ENCODE peak calls at places on chromosomes 13 and 19, in ten cellular contexts. One of them, this sample, is unnamed.

GRCh38 chr19:52138614-52139290 is 986 bp downstream of the ZNF616 start:
- DNase-seq in PC-9: peak
- DNase-seq in neural progenitor cell: peak
- DNase-seq in DND-41: peak
- DNase-seq in A549: no peak
- DNase-seq in heart left ventricle: peak
- DNase-seq in cardiac muscle cell: peak
- DNase-seq in PC-3: peak
- DNase-seq in testis: peak
- DNase-seq in WERI-Rb-1: peak
- DNase-seq in this sample: no peak

GRCh38 chr19:53328967-53329366 is 4.6 kb upstream of the ZNF845 start:
- DNase-seq in A549: no peak
- DNase-seq in PC-3: no peak
- DNase-seq in PC-9: no peak
- DNase-seq in testis: peak
- DNase-seq in heart left ventricle: peak
- DNase-seq in cardiac muscle cell: no peak
- DNase-seq in DND-41: no peak
- DNase-seq in WERI-Rb-1: no peak
- DNase-seq in neural progenitor cell: no peak
- DNase-seq in this sample: no peak

GRCh38 chr19:48913114-48913513 is 13.0 kb downstream of the NUCB1 start:
- DNase-seq in cardiac muscle cell: no peak
- DNase-seq in A549: no peak
- DNase-seq in heart left ventricle: no peak
- DNase-seq in DND-41: peak
- DNase-seq in WERI-Rb-1: no peak
- DNase-seq in testis: no peak
- DNase-seq in neural progenitor cell: peak
- DNase-seq in PC-3: peak
- DNase-seq in PC-9: no peak
- DNase-seq in this sample: no peak

GRCh38 chr19:16032509-16033135 is 43.7 kb upstream of the TPM4 start:
- DNase-seq in DND-41: no peak
- DNase-seq in A549: no peak
- DNase-seq in heart left ventricle: no peak
- DNase-seq in PC-9: no peak
- DNase-seq in WERI-Rb-1: no peak
- DNase-seq in neural progenitor cell: no peak
- DNase-seq in PC-3: no peak
- DNase-seq in cardiac muscle cell: no peak
- DNase-seq in testis: peak
- DNase-seq in this sample: no peak

GRCh38 chr13:95641291-95641811 is 3.2 kb downstream of the DZIP1 start:
- DNase-seq in WERI-Rb-1: no peak
- DNase-seq in neural progenitor cell: peak
- DNase-seq in PC-3: no peak
- DNase-seq in testis: peak
- DNase-seq in A549: no peak
- DNase-seq in PC-9: no peak
- DNase-seq in heart left ventricle: no peak
- DNase-seq in DND-41: no peak
- DNase-seq in cardiac muscle cell: no peak
- DNase-seq in this sample: peak

GRCh38 chr19:50921391-50922315 is 10.5 kb upstream of the KLK4 start:
- DNase-seq in testis: peak
- DNase-seq in PC-9: no peak
- DNase-seq in WERI-Rb-1: no peak
- DNase-seq in neural progenitor cell: peak
- DNase-seq in PC-3: peak
- DNase-seq in cardiac muscle cell: no peak
- DNase-seq in A549: no peak
- DNase-seq in DND-41: no peak
- DNase-seq in heart left ventricle: no peak
- DNase-seq in this sample: no peak

GRCh38 chr19:34236035-34236793 is 18.1 kb upstream of the GARRE1 start:
- DNase-seq in heart left ventricle: no peak
- DNase-seq in cardiac muscle cell: no peak
- DNase-seq in WERI-Rb-1: no peak
- DNase-seq in DND-41: no peak
- DNase-seq in testis: peak
- DNase-seq in A549: no peak
- DNase-seq in neural progenitor cell: no peak
- DNase-seq in PC-9: no peak
- DNase-seq in PC-3: no peak
- DNase-seq in this sample: no peak

GRCh38 chr13:29474991-29475390 is 120.5 kb downstream of the SLC7A1 start:
- DNase-seq in cardiac muscle cell: no peak
- DNase-seq in PC-9: no peak
- DNase-seq in testis: no peak
- DNase-seq in DND-41: no peak
- DNase-seq in PC-3: no peak
- DNase-seq in neural progenitor cell: no peak
- DNase-seq in WERI-Rb-1: no peak
- DNase-seq in A549: no peak
- DNase-seq in heart left ventricle: no peak
- DNase-seq in this sample: no peak

GRCh38 chr13:105363747-105364177 is 1171.7 kb downstream of the EFNB2 start:
- DNase-seq in cardiac muscle cell: no peak
- DNase-seq in WERI-Rb-1: no peak
- DNase-seq in PC-3: no peak
- DNase-seq in DND-41: peak
- DNase-seq in testis: no peak
- DNase-seq in PC-9: no peak
- DNase-seq in heart left ventricle: no peak
- DNase-seq in A549: no peak
- DNase-seq in neural progenitor cell: peak
- DNase-seq in this sample: no peak

GRCh38 chr19:45528149-45528743 is 21.0 kb downstream of the VASP start:
- DNase-seq in neural progenitor cell: peak
- DNase-seq in A549: no peak
- DNase-seq in testis: no peak
- DNase-seq in DND-41: no peak
- DNase-seq in WERI-Rb-1: peak
- DNase-seq in cardiac muscle cell: no peak
- DNase-seq in heart left ventricle: no peak
- DNase-seq in PC-9: peak
- DNase-seq in PC-3: peak
- DNase-seq in this sample: no peak
- H3K27ac ChIP-seq in neural progenitor cell: no peak
- H3K27ac ChIP-seq in A549: no peak
- H3K27ac ChIP-seq in testis: no peak
- H3K27ac ChIP-seq in DND-41: no peak
- H3K27ac ChIP-seq in WERI-Rb-1: no peak
- H3K27ac ChIP-seq in cardiac muscle cell: no peak
- H3K27ac ChIP-seq in heart left ventricle: no peak
- H3K27ac ChIP-seq in PC-9: peak
- H3K27ac ChIP-seq in PC-3: peak
- H3K27ac ChIP-seq in this sample: peak

DNA sequence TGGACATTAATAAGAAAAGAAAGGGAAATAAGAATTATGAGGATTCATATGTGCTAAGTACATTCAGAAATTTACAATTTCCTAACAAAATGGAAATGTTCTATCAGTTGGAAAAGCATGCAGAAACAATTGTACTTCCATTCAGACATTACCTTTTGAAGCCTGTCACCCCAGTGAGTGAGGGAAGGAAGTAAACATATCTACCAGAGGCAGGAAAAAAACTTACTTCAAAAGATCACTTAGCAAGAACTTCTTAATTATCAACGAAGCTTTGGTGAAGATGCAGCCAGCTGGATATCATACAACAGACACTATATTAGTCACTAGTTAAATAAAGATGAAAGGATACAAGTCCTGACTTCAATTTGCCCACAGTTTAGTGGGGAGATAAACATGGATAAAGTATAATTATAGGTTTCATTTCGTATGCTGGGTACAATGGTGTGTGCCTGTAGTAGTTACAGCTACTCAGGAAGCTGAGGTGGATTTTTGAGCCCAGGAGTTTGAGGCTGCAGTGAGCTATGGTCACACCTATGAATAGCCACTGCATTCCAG is 148.8 kb downstream of the TNFRSF19 start:
- DNase-seq in DND-41: no peak
- DNase-seq in PC-3: peak
- DNase-seq in heart left ventricle: no peak
- DNase-seq in PC-9: no peak
- DNase-seq in WERI-Rb-1: no peak
- DNase-seq in neural progenitor cell: no peak
- DNase-seq in A549: no peak
- DNase-seq in testis: no peak
- DNase-seq in cardiac muscle cell: no peak
- DNase-seq in this sample: no peak
- H3K27ac ChIP-seq in DND-41: no peak
- H3K27ac ChIP-seq in PC-3: peak
- H3K27ac ChIP-seq in heart left ventricle: no peak
- H3K27ac ChIP-seq in PC-9: no peak
- H3K27ac ChIP-seq in WERI-Rb-1: no peak
- H3K27ac ChIP-seq in neural progenitor cell: no peak
- H3K27ac ChIP-seq in A549: peak
- H3K27ac ChIP-seq in testis: no peak
- H3K27ac ChIP-seq in cardiac muscle cell: no peak
- H3K27ac ChIP-seq in this sample: no peak

GRCh38 chr13:97341135-97341534 is 92.8 kb upstream of the RAP2A start:
- DNase-seq in neural progenitor cell: no peak
- DNase-seq in heart left ventricle: no peak
- DNase-seq in testis: no peak
- DNase-seq in DND-41: no peak
- DNase-seq in cardiac muscle cell: no peak
- DNase-seq in A549: no peak
- DNase-seq in PC-3: peak
- DNase-seq in PC-9: no peak
- DNase-seq in WERI-Rb-1: no peak
- DNase-seq in this sample: no peak
- H3K27ac ChIP-seq in neural progenitor cell: no peak
- H3K27ac ChIP-seq in heart left ventricle: no peak
- H3K27ac ChIP-seq in testis: no peak
- H3K27ac ChIP-seq in DND-41: no peak
- H3K27ac ChIP-seq in cardiac muscle cell: peak
- H3K27ac ChIP-seq in A549: peak
- H3K27ac ChIP-seq in PC-3: peak
- H3K27ac ChIP-seq in PC-9: peak
- H3K27ac ChIP-seq in WERI-Rb-1: no peak
- H3K27ac ChIP-seq in this sample: peak

GRCh38 chr13:113905018-113905417 is 41.1 kb upstream of the GAS6 start:
- DNase-seq in PC-3: no peak
- DNase-seq in heart left ventricle: no peak
- DNase-seq in cardiac muscle cell: no peak
- DNase-seq in testis: no peak
- DNase-seq in PC-9: no peak
- DNase-seq in neural progenitor cell: no peak
- DNase-seq in WERI-Rb-1: no peak
- DNase-seq in A549: no peak
- DNase-seq in DND-41: no peak
- DNase-seq in this sample: no peak
- H3K27ac ChIP-seq in PC-3: no peak
- H3K27ac ChIP-seq in heart left ventricle: no peak
- H3K27ac ChIP-seq in cardiac muscle cell: no peak
- H3K27ac ChIP-seq in testis: no peak
- H3K27ac ChIP-seq in PC-9: no peak
- H3K27ac ChIP-seq in neural progenitor cell: no peak
- H3K27ac ChIP-seq in WERI-Rb-1: no peak
- H3K27ac ChIP-seq in A549: no peak
- H3K27ac ChIP-seq in DND-41: no peak
- H3K27ac ChIP-seq in this sample: no peak

GRCh38 chr13:74251778-74252519 is 117.7 kb upstream of the KLF12 start:
- DNase-seq in DND-41: no peak
- DNase-seq in neural progenitor cell: no peak
- DNase-seq in heart left ventricle: no peak
- DNase-seq in PC-3: peak
- DNase-seq in testis: no peak
- DNase-seq in PC-9: no peak
- DNase-seq in cardiac muscle cell: no peak
- DNase-seq in A549: no peak
- DNase-seq in WERI-Rb-1: no peak
- DNase-seq in this sample: no peak

GRCh38 chr13:74250738-74251190 is 116.6 kb upstream of the KLF12 start:
- DNase-seq in PC-3: peak
- DNase-seq in DND-41: no peak
- DNase-seq in neural progenitor cell: no peak
- DNase-seq in WERI-Rb-1: no peak
- DNase-seq in testis: no peak
- DNase-seq in A549: no peak
- DNase-seq in heart left ventricle: no peak
- DNase-seq in PC-9: no peak
- DNase-seq in cardiac muscle cell: no peak
- DNase-seq in this sample: no peak

GRCh38 chr13:74243637-74244526 is 109.7 kb upstream of the KLF12 start:
- DNase-seq in testis: no peak
- DNase-seq in heart left ventricle: no peak
- DNase-seq in PC-3: peak
- DNase-seq in WERI-Rb-1: no peak
- DNase-seq in neural progenitor cell: no peak
- DNase-seq in cardiac muscle cell: no peak
- DNase-seq in PC-9: no peak
- DNase-seq in A549: no peak
- DNase-seq in DND-41: no peak
- DNase-seq in this sample: no peak

GRCh38 chr13:74248477-74248876 is 114.3 kb upstream of the KLF12 start:
- DNase-seq in cardiac muscle cell: no peak
- DNase-seq in heart left ventricle: no peak
- DNase-seq in testis: no peak
- DNase-seq in WERI-Rb-1: no peak
- DNase-seq in DND-41: no peak
- DNase-seq in neural progenitor cell: no peak
- DNase-seq in PC-9: no peak
- DNase-seq in A549: no peak
- DNase-seq in PC-3: no peak
- DNase-seq in this sample: no peak

DNA sequence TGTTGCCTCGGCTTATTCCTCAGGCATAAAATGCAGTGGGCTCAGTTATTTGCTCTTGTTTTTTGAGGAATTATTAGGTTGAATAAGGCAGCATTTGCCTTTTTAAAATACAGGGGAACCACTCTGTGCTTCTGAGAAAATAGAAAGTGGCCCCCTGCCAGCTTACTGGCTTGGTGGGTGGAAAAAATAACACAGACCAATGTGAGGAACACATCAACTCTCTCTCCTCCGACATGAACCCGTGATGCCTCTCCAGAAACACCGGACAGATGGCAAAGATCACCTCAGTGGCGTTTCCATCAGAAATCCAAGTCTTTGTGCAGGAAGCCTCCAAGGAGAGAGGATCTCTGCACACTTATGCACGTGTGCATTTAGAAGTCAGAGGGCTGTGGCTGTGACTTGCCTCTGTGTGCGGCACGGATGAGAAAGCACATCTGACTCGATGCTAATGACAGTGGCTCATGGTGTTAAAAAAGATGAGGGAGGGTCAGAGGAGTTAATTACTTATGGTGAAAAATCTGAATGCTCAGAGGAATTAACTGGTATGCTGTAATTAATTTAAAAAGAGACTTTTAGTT is 112.3 kb upstream of the KLF12 start:
- DNase-seq in PC-3: no peak
- DNase-seq in neural progenitor cell: no peak
- DNase-seq in WERI-Rb-1: no peak
- DNase-seq in cardiac muscle cell: no peak
- DNase-seq in heart left ventricle: peak
- DNase-seq in A549: no peak
- DNase-seq in PC-9: no peak
- DNase-seq in DND-41: no peak
- DNase-seq in testis: peak
- DNase-seq in this sample: no peak
- H3K27ac ChIP-seq in PC-3: no peak
- H3K27ac ChIP-seq in neural progenitor cell: no peak
- H3K27ac ChIP-seq in WERI-Rb-1: no peak
- H3K27ac ChIP-seq in cardiac muscle cell: no peak
- H3K27ac ChIP-seq in heart left ventricle: no peak
- H3K27ac ChIP-seq in A549: no peak
- H3K27ac ChIP-seq in PC-9: no peak
- H3K27ac ChIP-seq in DND-41: no peak
- H3K27ac ChIP-seq in testis: no peak
- H3K27ac ChIP-seq in this sample: no peak